ENCODE peak calls at places on chromosomes 11 and 22, in five cellular contexts. One of them, this sample, is unnamed.

GRCh38 chr11:69304686-69305085 is 10.7 kb downstream of the MYEOV start:
- DNase-seq in GM04503: no peak
- DNase-seq in AG04449: no peak
- DNase-seq in B cell: no peak
- DNase-seq in HEK293T: no peak
- DNase-seq in this sample: no peak

GRCh38 chr11:114197799-114198500 is 98.2 kb upstream of the NNMT start:
- DNase-seq in GM04503: peak
- DNase-seq in AG04449: no peak
- DNase-seq in HEK293T: no peak
- DNase-seq in B cell: no peak
- DNase-seq in this sample: no peak

GRCh38 chr22:50621491-50621880 is 6.5 kb downstream of the ARSA start:
- DNase-seq in B cell: peak
- DNase-seq in HEK293T: no peak
- DNase-seq in AG04449: no peak
- DNase-seq in GM04503: no peak
- DNase-seq in this sample: peak

GRCh38 chr11:64804346-64805210 is 1.6 kb upstream of the MAP4K2 start:
- DNase-seq in AG04449: no peak
- DNase-seq in HEK293T: no peak
- DNase-seq in GM04503: no peak
- DNase-seq in B cell: no peak
- DNase-seq in this sample: no peak

GRCh38 chr22:35539487-35539886 is 1.1 kb upstream of the RASD2 start:
- DNase-seq in B cell: no peak
- DNase-seq in GM04503: no peak
- DNase-seq in HEK293T: no peak
- DNase-seq in AG04449: no peak
- DNase-seq in this sample: no peak

GRCh38 chr22:25334091-25334490 is 114.7 kb downstream of the CRYBB2 start:
- DNase-seq in HEK293T: peak
- DNase-seq in AG04449: no peak
- DNase-seq in B cell: peak
- DNase-seq in GM04503: no peak
- DNase-seq in this sample: peak

GRCh38 chr11:62565100-62565802 is 8.4 kb downstream of the EEF1G start:
- DNase-seq in HEK293T: no peak
- DNase-seq in B cell: no peak
- DNase-seq in AG04449: no peak
- DNase-seq in GM04503: no peak
- DNase-seq in this sample: no peak

GRCh38 chr11:11449327-11449726 is 96.3 kb upstream of the CSNK2A3 start:
- DNase-seq in B cell: no peak
- DNase-seq in HEK293T: no peak
- DNase-seq in GM04503: no peak
- DNase-seq in AG04449: no peak
- DNase-seq in this sample: no peak

GRCh38 chr22:38239101-38239761 is 33.6 kb downstream of the TMEM184B start:
- DNase-seq in GM04503: peak
- DNase-seq in B cell: no peak
- DNase-seq in HEK293T: no peak
- DNase-seq in AG04449: peak
- DNase-seq in this sample: no peak

GRCh38 chr22:38873469-38874411 is 1.7 kb upstream of the CBX6 start:
- DNase-seq in AG04449: no peak
- DNase-seq in B cell: no peak
- DNase-seq in GM04503: no peak
- DNase-seq in HEK293T: peak
- DNase-seq in this sample: peak

GRCh38 chr11:43933608-43934358 is 8.7 kb upstream of the C11orf96 start:
- DNase-seq in B cell: no peak
- DNase-seq in GM04503: no peak
- DNase-seq in AG04449: no peak
- DNase-seq in HEK293T: no peak
- DNase-seq in this sample: no peak

GRCh38 chr11:96102664-96103068 is 178.8 kb upstream of the MTMR2 start:
- DNase-seq in GM04503: peak
- DNase-seq in HEK293T: no peak
- DNase-seq in B cell: no peak
- DNase-seq in AG04449: no peak
- DNase-seq in this sample: no peak

GRCh38 chr11:66277475-66278391 is at the start of gene CNIH2:
- DNase-seq in B cell: peak
- DNase-seq in HEK293T: peak
- DNase-seq in AG04449: no peak
- DNase-seq in GM04503: no peak
- DNase-seq in this sample: peak

GRCh38 chr11:14384338-14384737 is 25.4 kb upstream of the RRAS2 start:
- DNase-seq in HEK293T: no peak
- DNase-seq in AG04449: no peak
- DNase-seq in B cell: no peak
- DNase-seq in GM04503: peak
- DNase-seq in this sample: no peak

GRCh38 chr22:36411589-36412258 is 24.0 kb upstream of the MYH9 start:
- DNase-seq in GM04503: no peak
- DNase-seq in B cell: no peak
- DNase-seq in HEK293T: no peak
- DNase-seq in AG04449: no peak
- DNase-seq in this sample: no peak

GRCh38 chr22:19886605-19887250 is 32.1 kb upstream of the GNB1L start:
- DNase-seq in B cell: peak
- DNase-seq in AG04449: no peak
- DNase-seq in GM04503: peak
- DNase-seq in HEK293T: no peak
- DNase-seq in this sample: no peak

GRCh38 chr22:41285441-41285819 is 557 bp downstream of the RANGAP1 start:
- DNase-seq in B cell: peak
- DNase-seq in AG04449: no peak
- DNase-seq in GM04503: peak
- DNase-seq in HEK293T: peak
- DNase-seq in this sample: peak

GRCh38 chr11:2399488-2400068 is 972 bp upstream of the TSSC4 start:
- DNase-seq in AG04449: no peak
- DNase-seq in GM04503: no peak
- DNase-seq in B cell: no peak
- DNase-seq in HEK293T: peak
- DNase-seq in this sample: no peak

GRCh38 chr11:113954235-113954634 is 20.7 kb upstream of the HTR3A start:
- DNase-seq in AG04449: no peak
- DNase-seq in GM04503: no peak
- DNase-seq in B cell: no peak
- DNase-seq in HEK293T: no peak
- DNase-seq in this sample: no peak

GRCh38 chr22:31346733-31347250 is 646 bp upstream of the PATZ1 start:
- DNase-seq in AG04449: no peak
- DNase-seq in B cell: peak
- DNase-seq in GM04503: no peak
- DNase-seq in HEK293T: peak
- DNase-seq in this sample: peak

GRCh38 chr11:104892723-104893511 is 5.3 kb downstream of the CASP12 start:
- DNase-seq in HEK293T: no peak
- DNase-seq in B cell: no peak
- DNase-seq in GM04503: no peak
- DNase-seq in AG04449: no peak
- DNase-seq in this sample: no peak

GRCh38 chr11:3380706-3381570 is 2.0 kb upstream of the ZNF195 start:
- DNase-seq in AG04449: no peak
- DNase-seq in GM04503: no peak
- DNase-seq in B cell: no peak
- DNase-seq in HEK293T: no peak
- DNase-seq in this sample: no peak

GRCh38 chr22:46734830-46735453 is 3.1 kb downstream of the CERK start:
- DNase-seq in B cell: peak
- DNase-seq in AG04449: no peak
- DNase-seq in HEK293T: no peak
- DNase-seq in GM04503: no peak
- DNase-seq in this sample: peak

GRCh38 chr11:36342327-36342726 is 46.2 kb downstream of the PRR5L start:
- DNase-seq in HEK293T: no peak
- DNase-seq in GM04503: no peak
- DNase-seq in AG04449: no peak
- DNase-seq in B cell: no peak
- DNase-seq in this sample: no peak

GRCh38 chr11:134037093-134037908 is 31.6 kb upstream of the JAM3 start:
- DNase-seq in GM04503: peak
- DNase-seq in AG04449: no peak
- DNase-seq in HEK293T: peak
- DNase-seq in B cell: peak
- DNase-seq in this sample: peak

This sample was measured in GM20000.